ENCODE peak calls at places on chromosomes 16 and 17, in nine cellular contexts. U is CD4-positive, alpha-beta T cell; C is MM.1S; T is cardiac muscle cell; M is left ventricle myocardium inferior; G is pancreas; K is neural progenitor cell; S is heart right ventricle; W is aorta. D is an unnamed sample.

GRCh38 chr16:1103649-1104005 is 7.6 kb upstream of the C1QTNF8 start:
- DNase-seq in G (no peak), S (no peak), T (no peak), U (no peak), W (no peak), K (no peak), C (no peak), M (no peak), D (no peak)

GRCh38 chr16:14004031-14004718 is 66.9 kb upstream of the MRTFB start:
- DNase-seq in T (no peak), C (no peak), W (no peak), M (peak), K (no peak), U (no peak), S (peak), G (no peak), D (no peak)

GRCh38 chr17:60390881-60391418 is 983 bp downstream of the USP32 start:
- DNase-seq in G (no peak), C (no peak), S (peak), T (peak), W (no peak), K (peak), U (no peak), M (no peak), D (peak)

GRCh38 chr17:49585422-49586027 is 9.9 kb downstream of the NXPH3 start:
- DNase-seq in C (no peak), M (no peak), U (no peak), W (no peak), T (no peak), S (no peak), K (peak), G (no peak), D (no peak)

GRCh38 chr17:410674-411401 is 58.2 kb upstream of the RPH3AL start:
- DNase-seq in G (no peak), W (peak), M (no peak), T (peak), C (no peak), K (peak), S (no peak), U (peak), D (no peak)

GRCh38 chr16:2954228-2954627 is 9.8 kb upstream of the KREMEN2 start:
- DNase-seq in G (no peak), C (peak), W (no peak), U (no peak), S (no peak), M (no peak), T (no peak), K (no peak), D (no peak)

GRCh38 chr16:69711115-69711740 is 15.1 kb downstream of the NQO1 start:
- DNase-seq in G (peak), C (no peak), S (no peak), T (peak), U (no peak), K (no peak), M (no peak), W (no peak), D (no peak)

GRCh38 chr16:30488764-30489595 is 16.4 kb downstream of the ITGAL start:
- DNase-seq in M (no peak), S (no peak), U (no peak), C (no peak), W (no peak), T (no peak), K (no peak), G (no peak), D (no peak)

GRCh38 chr17:69729937-69730336 is 315.4 kb downstream of the MAP2K6 start:
- DNase-seq in G (no peak), C (no peak), U (no peak), T (no peak), S (no peak), K (no peak), M (no peak), W (no peak), D (no peak)

GRCh38 chr17:43637563-43638323 is 24.0 kb downstream of the MEOX1 start:
- DNase-seq in T (no peak), K (no peak), C (no peak), S (no peak), W (no peak), G (no peak), U (no peak), M (no peak), D (no peak)

GRCh38 chr16:1902547-1903219 is 15.5 kb downstream of the HS3ST6 start:
- DNase-seq in W (peak), M (no peak), K (peak), S (no peak), C (no peak), U (no peak), T (no peak), G (no peak), D (no peak)

GRCh38 chr17:45043268-45043681 is 8.2 kb downstream of the DCAKD start:
- DNase-seq in C (no peak), K (no peak), T (no peak), G (no peak), M (peak), U (no peak), W (no peak), S (no peak), D (peak)

GRCh38 chr16:84617068-84617630 is 729 bp downstream of the COTL1 start:
- DNase-seq in G (no peak), W (peak), C (no peak), M (no peak), S (no peak), K (peak), T (no peak), U (peak), D (no peak)

DNA sequence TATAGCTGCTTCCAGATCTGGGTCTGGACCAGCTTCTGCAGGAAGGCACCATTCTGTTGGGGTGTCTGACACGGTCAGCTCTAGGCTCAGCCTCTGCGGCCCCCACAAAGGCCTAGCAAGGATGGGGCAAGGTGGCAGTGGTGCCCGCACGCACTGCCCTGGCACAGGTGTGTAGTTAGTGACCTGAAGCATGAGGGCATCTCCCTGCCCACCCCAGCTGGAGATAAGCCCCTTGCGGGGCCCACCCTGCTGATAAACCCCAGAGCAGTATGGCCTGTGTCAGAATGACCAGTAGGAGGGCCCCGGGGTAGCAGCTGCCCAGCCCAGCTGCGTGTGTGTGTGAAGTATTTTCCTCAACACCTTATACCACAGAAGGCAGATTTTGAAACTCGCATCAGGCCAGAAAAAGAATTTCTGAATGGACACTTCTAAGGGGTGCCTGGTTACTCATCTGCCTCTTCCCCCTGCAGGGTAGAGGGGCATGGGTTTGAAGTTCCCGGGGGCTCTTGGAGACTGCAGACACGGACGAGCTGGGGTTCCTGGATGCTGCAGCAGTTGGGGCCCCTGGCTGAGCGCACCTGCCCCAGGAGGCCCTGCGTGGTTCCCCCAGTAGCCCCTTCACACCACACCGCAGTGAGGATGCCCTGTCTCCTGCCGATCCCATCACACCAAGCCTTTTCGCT is 4.6 kb downstream of the ARHGDIA start:
- DNase-seq in W (no peak), G (peak), T (peak), S (no peak), M (no peak), C (no peak), K (no peak), U (no peak), D (no peak)
- H3K27ac ChIP-seq in W (no peak), G (peak), T (peak), S (no peak), M (peak), C (no peak), K (peak), U (no peak), D (no peak)

DNA sequence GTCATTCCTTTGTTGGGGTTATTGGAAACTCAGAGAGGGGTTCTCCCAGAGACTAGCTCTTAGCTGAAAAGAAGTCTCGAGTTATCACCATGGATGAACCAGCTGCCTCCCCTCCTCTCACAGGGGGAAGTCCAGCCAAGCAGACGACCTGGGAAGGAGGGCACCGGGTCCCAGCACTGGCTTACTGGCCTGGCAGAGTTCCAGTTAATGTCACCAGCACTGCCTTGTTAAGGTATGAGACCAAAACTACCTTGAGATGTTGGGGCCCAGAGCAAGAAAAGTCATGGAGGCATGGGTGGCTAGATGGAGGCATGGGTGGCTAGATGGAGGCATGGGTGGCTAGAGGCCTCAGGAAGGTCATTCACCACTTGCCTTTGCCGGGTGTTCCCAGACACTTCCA is 72.4 kb downstream of the WIPI1 start:
- DNase-seq in M (no peak), G (no peak), T (no peak), K (no peak), U (no peak), C (no peak), S (no peak), W (no peak), D (no peak)
- H3K27ac ChIP-seq in M (peak), G (no peak), T (no peak), K (no peak), U (no peak), C (no peak), S (peak), W (no peak), D (no peak)

GRCh38 chr17:40312131-40312731 is 3.3 kb downstream of the RARA start:
- DNase-seq in S (peak), K (no peak), U (no peak), C (peak), T (no peak), M (peak), G (no peak), W (no peak), D (peak)

GRCh38 chr17:40310882-40311391 is 2.0 kb downstream of the RARA start:
- DNase-seq in T (no peak), K (peak), W (no peak), M (peak), C (no peak), G (no peak), U (no peak), S (no peak), D (no peak)

GRCh38 chr17:40311575-40311974 is 2.6 kb downstream of the RARA start:
- DNase-seq in S (peak), K (no peak), M (peak), C (no peak), W (no peak), G (peak), U (no peak), T (no peak), D (no peak)

GRCh38 chr17:40309031-40309937 is at the start of gene RARA:
- DNase-seq in U (no peak), G (no peak), K (peak), C (no peak), M (peak), T (peak), W (no peak), S (no peak), D (peak)

GRCh38 chr17:40309938-40310510 is 1.0 kb downstream of the RARA start:
- DNase-seq in K (no peak), T (no peak), W (no peak), M (peak), C (no peak), S (no peak), G (no peak), U (no peak), D (no peak)
- H3K27ac ChIP-seq in K (no peak), T (peak), W (no peak), M (peak), C (peak), S (peak), G (peak), U (no peak), D (no peak)

DNA sequence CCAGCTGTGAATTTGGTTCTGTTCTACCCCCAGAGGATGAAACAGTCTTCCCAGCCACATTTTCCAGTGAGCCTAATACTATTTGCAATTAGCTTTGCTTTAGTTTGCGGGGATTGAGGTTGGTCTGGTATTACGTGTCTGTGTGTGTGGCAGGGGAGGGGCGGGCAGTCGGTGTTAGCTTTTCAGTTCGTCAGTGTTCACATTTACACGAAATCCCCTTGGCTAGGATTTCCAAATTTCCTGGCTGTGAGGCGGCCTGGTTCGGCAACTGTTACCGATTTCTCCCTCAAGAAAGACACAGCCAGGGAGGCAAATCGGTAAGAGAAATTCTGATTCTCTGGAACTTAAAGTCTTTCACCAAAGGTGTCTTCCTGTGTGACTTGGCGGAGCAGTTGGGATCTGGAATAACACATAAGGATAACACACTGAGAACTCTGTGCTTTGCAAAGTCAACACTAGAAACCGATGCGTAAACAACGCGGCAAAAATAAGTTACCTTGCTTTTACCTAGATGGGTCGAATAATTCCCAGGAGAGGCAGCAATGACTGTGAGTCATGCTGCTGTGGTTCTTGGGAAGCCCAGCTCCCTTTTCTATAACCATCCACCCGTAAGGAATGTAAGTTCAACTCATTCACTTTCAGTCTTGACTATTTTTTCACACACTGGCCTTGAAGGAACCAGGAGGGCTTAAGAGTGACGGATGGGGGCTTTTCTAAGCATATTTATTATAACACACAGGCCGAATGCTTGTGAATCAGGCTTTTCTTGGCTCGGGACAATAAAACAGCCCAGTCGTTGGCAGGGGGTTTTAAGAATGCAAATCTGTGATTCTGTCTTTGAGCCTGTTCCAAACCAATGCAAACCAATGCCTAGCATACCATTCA is 24.3 kb downstream of the GPRC5B start:
- DNase-seq in C (no peak), U (no peak), W (peak), T (peak), K (peak), G (no peak), M (no peak), S (no peak), D (no peak)
- H3K27ac ChIP-seq in C (no peak), U (no peak), W (no peak), T (no peak), K (peak), G (no peak), M (no peak), S (no peak), D (peak)

DNA sequence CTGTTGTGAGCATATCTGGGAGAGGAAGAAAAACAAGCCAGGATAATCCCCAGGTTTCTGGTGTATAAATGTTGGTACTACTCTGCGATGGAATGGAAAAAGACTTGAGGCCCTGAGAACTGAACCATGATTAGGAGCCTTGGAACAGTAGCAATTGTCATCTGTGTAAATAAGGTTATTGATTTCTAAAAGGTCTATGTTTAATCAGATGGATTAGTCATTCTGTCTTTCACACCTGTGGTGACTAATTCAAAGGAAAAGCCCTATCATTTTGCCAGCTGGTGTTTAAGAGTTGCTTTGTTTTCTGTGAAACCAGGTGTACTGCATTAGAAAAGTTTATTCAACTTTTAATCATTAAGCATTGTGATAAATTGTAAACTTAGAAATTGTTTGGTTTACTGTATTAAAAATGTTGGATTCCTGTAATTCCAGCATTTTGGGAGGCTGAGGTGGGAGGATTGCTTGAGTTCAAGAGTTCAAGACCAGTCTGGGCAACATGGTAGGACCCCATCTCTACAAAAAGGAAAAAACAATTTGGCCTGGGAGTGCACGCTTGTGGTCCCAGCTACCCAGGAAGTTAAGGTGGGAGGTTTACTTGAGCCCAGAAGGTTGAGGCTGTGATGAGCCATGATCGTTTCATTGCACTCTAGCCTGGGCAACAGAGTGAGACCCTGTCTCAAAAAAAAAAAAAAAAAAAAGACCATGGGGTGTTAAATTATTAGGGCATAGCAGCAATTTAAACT is 29.0 kb upstream of the KPNB1 start:
- DNase-seq in W (no peak), T (no peak), U (no peak), C (no peak), G (no peak), M (no peak), S (no peak), K (no peak), D (no peak)
- H3K27ac ChIP-seq in W (peak), T (peak), U (no peak), C (peak), G (peak), M (peak), S (peak), K (no peak), D (no peak)

GRCh38 chr17:42408076-42408475 is 15.0 kb downstream of the CAVIN1 start:
- DNase-seq in S (peak), C (no peak), G (no peak), U (no peak), T (peak), W (no peak), K (no peak), M (peak), D (peak)
- H3K27ac ChIP-seq in S (peak), C (no peak), G (no peak), U (no peak), T (no peak), W (no peak), K (no peak), M (peak), D (peak)

GRCh38 chr16:19380316-19380715 is 37.4 kb upstream of the TMC5 start:
- DNase-seq in C (peak), U (no peak), S (no peak), T (no peak), M (no peak), G (no peak), K (no peak), W (no peak), D (no peak)
- H3K27ac ChIP-seq in C (peak), U (no peak), S (no peak), T (no peak), M (no peak), G (no peak), K (no peak), W (no peak), D (no peak)

GRCh38 chr17:77492446-77493237 is 351.9 kb downstream of the SEC14L1 start:
- DNase-seq in C (no peak), W (peak), G (no peak), K (no peak), U (no peak), M (peak), S (no peak), T (no peak), D (no peak)
- H3K27ac ChIP-seq in C (peak), W (no peak), G (no peak), K (peak), U (peak), M (no peak), S (no peak), T (peak), D (no peak)

GRCh38 chr16:87829988-87830672 is 39.2 kb downstream of the SLC7A5 start:
- DNase-seq in G (no peak), S (no peak), M (no peak), W (no peak), C (no peak), T (no peak), K (no peak), U (no peak), D (no peak)
- H3K27ac ChIP-seq in G (no peak), S (no peak), M (no peak), W (no peak), C (no peak), T (no peak), K (no peak), U (no peak), D (no peak)

D was measured in substantia nigra.